ENCODE peak calls at places on chromosomes 5 and 9, in six cellular contexts. B is prostate gland; V is natural killer cell treated with Interleukin-12 subunit alpha and Interleukin-12 subunit beta and Interleukin-15 and Interleukin-18, amount 100 ng/mL, for 72 hours; Z is stimulated activated CD4-positive, alpha-beta T cell treated with anti-CD3 and anti-CD28 coated beads, Interleukin-2, amount 100 ng/mL, for 48 hours; G is NCI-H1694 treated with DMSO at 0.1 percent for 48 hours; M is non-pigmented ciliary epithelial cell. F is an unnamed sample.

GRCh38 chr5:151637676-151638075 is 46.5 kb upstream of the FAT2 start:
- DNase-seq in B (peak), V (no peak), Z (no peak), G (no peak), M (no peak), F (no peak)

GRCh38 chr9:134029248-134030226 is 4.3 kb downstream of the BRD3OS start:
- DNase-seq in B (no peak), V (no peak), Z (no peak), G (no peak), M (no peak), F (no peak)

GRCh38 chr5:9301200-9301599 is 244.7 kb downstream of the SEMA5A start:
- DNase-seq in B (no peak), V (no peak), Z (no peak), G (no peak), M (no peak), F (no peak)

GRCh38 chr5:2502970-2503594 is 248.4 kb downstream of the IRX2 start:
- DNase-seq in B (no peak), V (no peak), Z (no peak), G (no peak), M (no peak), F (no peak)

GRCh38 chr5:111252799-111253564 is 28.8 kb downstream of the CAMK4 start:
- DNase-seq in B (no peak), V (no peak), Z (no peak), G (no peak), M (no peak), F (peak)

GRCh38 chr9:113632776-113633590 is 169.5 kb downstream of the RGS3 start:
- DNase-seq in B (no peak), V (peak), Z (no peak), G (no peak), M (no peak), F (no peak)

GRCh38 chr5:147481376-147481775 is 28.5 kb downstream of the DPYSL3 start:
- DNase-seq in B (no peak), V (no peak), Z (no peak), G (no peak), M (peak), F (no peak)

GRCh38 chr5:35478856-35479682 is 138.6 kb upstream of the SPEF2 start:
- DNase-seq in B (no peak), V (no peak), Z (no peak), G (no peak), M (no peak), F (no peak)

GRCh38 chr5:30539004-30539634 is 654.4 kb upstream of the CDH6 start:
- DNase-seq in B (no peak), V (no peak), Z (no peak), G (no peak), M (peak), F (no peak)

GRCh38 chr9:15722888-15723287 is 170.0 kb downstream of the CCDC171 start:
- DNase-seq in B (no peak), V (no peak), Z (no peak), G (no peak), M (peak), F (peak)

GRCh38 chr9:35972093-35972492 is 14.1 kb upstream of the OR2S2 start:
- DNase-seq in B (no peak), V (no peak), Z (no peak), G (no peak), M (no peak), F (no peak)

GRCh38 chr5:132049093-132049492 is 11.4 kb upstream of the IL3 start:
- DNase-seq in B (no peak), V (peak), Z (no peak), G (no peak), M (no peak), F (no peak)

GRCh38 chr9:95516221-95516735 is 493 bp downstream of the PTCH1 start:
- DNase-seq in B (no peak), V (no peak), Z (no peak), G (no peak), M (no peak), F (no peak)

GRCh38 chr9:116372786-116373185 is 219.2 kb downstream of the PAPPA start:
- DNase-seq in B (no peak), V (no peak), Z (no peak), G (no peak), M (no peak), F (no peak)

GRCh38 chr5:138105709-138106108 is 21.9 kb downstream of the WNT8A start:
- DNase-seq in B (no peak), V (no peak), Z (no peak), G (no peak), M (no peak), F (no peak)

GRCh38 chr5:2143646-2144386 is 261.1 kb upstream of the IRX4 start:
- DNase-seq in B (no peak), V (no peak), Z (no peak), G (no peak), M (no peak), F (no peak)

GRCh38 chr9:109450346-109450745 is 47.8 kb downstream of the PTPN3 start:
- DNase-seq in B (no peak), V (no peak), Z (no peak), G (no peak), M (no peak), F (no peak)

GRCh38 chr5:149128023-149128875 is 13.0 kb upstream of the ABLIM3 start:
- DNase-seq in B (no peak), V (no peak), Z (no peak), G (peak), M (no peak), F (no peak)

GRCh38 chr5:6713274-6714181 is at the start of gene TENT4A:
- DNase-seq in B (no peak), V (no peak), Z (no peak), G (no peak), M (no peak), F (no peak)

GRCh38 chr5:173451651-173452050 is 123.4 kb upstream of the STC2 start:
- DNase-seq in B (no peak), V (no peak), Z (no peak), G (no peak), M (no peak), F (no peak)

GRCh38 chr9:121322037-121322736 is 47.9 kb downstream of the STOM start:
- DNase-seq in B (no peak), V (no peak), Z (no peak), G (no peak), M (peak), F (no peak)

GRCh38 chr5:180327166-180327565 is 26.0 kb downstream of the GFPT2 start:
- DNase-seq in B (no peak), V (no peak), Z (no peak), G (no peak), M (no peak), F (no peak)

GRCh38 chr5:68195137-68195536 is 20.4 kb upstream of the PIK3R1 start:
- DNase-seq in B (no peak), V (no peak), Z (no peak), G (no peak), M (no peak), F (no peak)

GRCh38 chr5:42547146-42547545 is 123.9 kb downstream of the GHR start:
- DNase-seq in B (no peak), V (no peak), Z (no peak), G (no peak), M (no peak), F (no peak)

GRCh38 chr9:34047864-34048729 is 590 bp downstream of the UBAP2 start:
- DNase-seq in B (peak), V (peak), Z (peak), G (peak), M (no peak), F (no peak)

GRCh38 chr5:1325870-1326546 is 18.9 kb downstream of the CLPTM1L start:
- DNase-seq in B (no peak), V (peak), Z (no peak), G (no peak), M (no peak), F (peak)

GRCh38 chr5:138770291-138770690 is 17.1 kb downstream of the CTNNA1 start:
- DNase-seq in B (no peak), V (no peak), Z (no peak), G (no peak), M (no peak), F (no peak)

GRCh38 chr5:172502969-172503368 is 48.6 kb upstream of the SH3PXD2B start:
- DNase-seq in B (peak), V (no peak), Z (no peak), G (no peak), M (no peak), F (peak)

GRCh38 chr5:72194846-72195245 is 87.6 kb downstream of the MAP1B start:
- DNase-seq in B (no peak), V (no peak), Z (peak), G (no peak), M (no peak), F (peak)

GRCh38 chr5:156534906-156535305 is 207.9 kb downstream of the SGCD start:
- DNase-seq in B (no peak), V (no peak), Z (no peak), G (no peak), M (no peak), F (no peak)

GRCh38 chr5:173630724-173631365 is 14.4 kb upstream of the BOD1 start:
- DNase-seq in B (no peak), V (no peak), Z (no peak), G (no peak), M (no peak), F (no peak)

F was measured in G401.